ENCODE peak calls at places on chromosome 11, in six cellular contexts. One of them, this sample, is unnamed.

GRCh38 chr11:19344661-19345518 is 104.1 kb upstream of the E2F8 start:
- DNase-seq in stimulated activated CD4-positive, alpha-beta T cell treated with anti-CD3 and anti-CD28 coated beads, Interleukin-1b, Interleukin-23, amount 100 ng/mL, for 4 hours: no peak
- DNase-seq in RKO: no peak
- DNase-seq in activated CD8-positive, alpha-beta T cell treated with anti-CD3 and anti-CD28 coated beads for 36 hours: no peak
- DNase-seq in epithelial cell of proximal tubule: no peak
- DNase-seq in activated CD4-positive, alpha-beta T cell treated with anti-CD3 and anti-CD28 coated beads for 48 hours: peak
- DNase-seq in this sample: peak

GRCh38 chr11:19992998-19993397 is 167.3 kb downstream of the DBX1 start:
- DNase-seq in stimulated activated CD4-positive, alpha-beta T cell treated with anti-CD3 and anti-CD28 coated beads, Interleukin-1b, Interleukin-23, amount 100 ng/mL, for 4 hours: no peak
- DNase-seq in RKO: no peak
- DNase-seq in activated CD8-positive, alpha-beta T cell treated with anti-CD3 and anti-CD28 coated beads for 36 hours: no peak
- DNase-seq in epithelial cell of proximal tubule: no peak
- DNase-seq in activated CD4-positive, alpha-beta T cell treated with anti-CD3 and anti-CD28 coated beads for 48 hours: no peak
- DNase-seq in this sample: no peak

GRCh38 chr11:6864436-6864835 is 1.6 kb downstream of the OR10A2 start:
- DNase-seq in stimulated activated CD4-positive, alpha-beta T cell treated with anti-CD3 and anti-CD28 coated beads, Interleukin-1b, Interleukin-23, amount 100 ng/mL, for 4 hours: no peak
- DNase-seq in RKO: peak
- DNase-seq in activated CD8-positive, alpha-beta T cell treated with anti-CD3 and anti-CD28 coated beads for 36 hours: no peak
- DNase-seq in epithelial cell of proximal tubule: no peak
- DNase-seq in activated CD4-positive, alpha-beta T cell treated with anti-CD3 and anti-CD28 coated beads for 48 hours: no peak
- DNase-seq in this sample: no peak

GRCh38 chr11:120509346-120510053 is 2.0 kb upstream of the GRIK4 start:
- DNase-seq in stimulated activated CD4-positive, alpha-beta T cell treated with anti-CD3 and anti-CD28 coated beads, Interleukin-1b, Interleukin-23, amount 100 ng/mL, for 4 hours: no peak
- DNase-seq in RKO: no peak
- DNase-seq in activated CD8-positive, alpha-beta T cell treated with anti-CD3 and anti-CD28 coated beads for 36 hours: no peak
- DNase-seq in epithelial cell of proximal tubule: no peak
- DNase-seq in activated CD4-positive, alpha-beta T cell treated with anti-CD3 and anti-CD28 coated beads for 48 hours: no peak
- DNase-seq in this sample: no peak

GRCh38 chr11:119108151-119108856 is 1.2 kb downstream of the C2CD2L start:
- DNase-seq in stimulated activated CD4-positive, alpha-beta T cell treated with anti-CD3 and anti-CD28 coated beads, Interleukin-1b, Interleukin-23, amount 100 ng/mL, for 4 hours: no peak
- DNase-seq in RKO: peak
- DNase-seq in activated CD8-positive, alpha-beta T cell treated with anti-CD3 and anti-CD28 coated beads for 36 hours: peak
- DNase-seq in epithelial cell of proximal tubule: no peak
- DNase-seq in activated CD4-positive, alpha-beta T cell treated with anti-CD3 and anti-CD28 coated beads for 48 hours: peak
- DNase-seq in this sample: peak

GRCh38 chr11:80320765-80321164 is 879.9 kb upstream of the TENM4 start:
- DNase-seq in stimulated activated CD4-positive, alpha-beta T cell treated with anti-CD3 and anti-CD28 coated beads, Interleukin-1b, Interleukin-23, amount 100 ng/mL, for 4 hours: no peak
- DNase-seq in RKO: peak
- DNase-seq in activated CD8-positive, alpha-beta T cell treated with anti-CD3 and anti-CD28 coated beads for 36 hours: no peak
- DNase-seq in epithelial cell of proximal tubule: no peak
- DNase-seq in activated CD4-positive, alpha-beta T cell treated with anti-CD3 and anti-CD28 coated beads for 48 hours: no peak
- DNase-seq in this sample: no peak

GRCh38 chr11:95641506-95641905 is 148.1 kb downstream of the FAM76B start:
- DNase-seq in stimulated activated CD4-positive, alpha-beta T cell treated with anti-CD3 and anti-CD28 coated beads, Interleukin-1b, Interleukin-23, amount 100 ng/mL, for 4 hours: peak
- DNase-seq in RKO: no peak
- DNase-seq in activated CD8-positive, alpha-beta T cell treated with anti-CD3 and anti-CD28 coated beads for 36 hours: peak
- DNase-seq in epithelial cell of proximal tubule: no peak
- DNase-seq in activated CD4-positive, alpha-beta T cell treated with anti-CD3 and anti-CD28 coated beads for 48 hours: peak
- DNase-seq in this sample: peak

GRCh38 chr11:12008790-12009616 is 577 bp upstream of the DKK3 start:
- DNase-seq in stimulated activated CD4-positive, alpha-beta T cell treated with anti-CD3 and anti-CD28 coated beads, Interleukin-1b, Interleukin-23, amount 100 ng/mL, for 4 hours: no peak
- DNase-seq in RKO: no peak
- DNase-seq in activated CD8-positive, alpha-beta T cell treated with anti-CD3 and anti-CD28 coated beads for 36 hours: no peak
- DNase-seq in epithelial cell of proximal tubule: no peak
- DNase-seq in activated CD4-positive, alpha-beta T cell treated with anti-CD3 and anti-CD28 coated beads for 48 hours: no peak
- DNase-seq in this sample: peak

GRCh38 chr11:44814881-44815592 is 88.3 kb downstream of the TSPAN18 start:
- DNase-seq in stimulated activated CD4-positive, alpha-beta T cell treated with anti-CD3 and anti-CD28 coated beads, Interleukin-1b, Interleukin-23, amount 100 ng/mL, for 4 hours: no peak
- DNase-seq in RKO: no peak
- DNase-seq in activated CD8-positive, alpha-beta T cell treated with anti-CD3 and anti-CD28 coated beads for 36 hours: no peak
- DNase-seq in epithelial cell of proximal tubule: no peak
- DNase-seq in activated CD4-positive, alpha-beta T cell treated with anti-CD3 and anti-CD28 coated beads for 48 hours: no peak
- DNase-seq in this sample: peak